ENCODE peak calls at places on chromosomes 6 and 20, in four cellular contexts. U is astrocyte of the spinal cord, Z is psoas muscle, E is Peyer's patch. I is an unnamed sample.

GRCh38 chr6:3341467-3341866 is 82.7 kb downstream of the PSMG4 start:
- DNase-seq in E (no peak), U (peak; percentile 93), Z (peak; percentile 60), I (peak; percentile 62)

GRCh38 chr6:111791415-111791814 is 81.8 kb downstream of the FYN start:
- DNase-seq in Z (no peak), E (no peak), U (no peak), I (peak; percentile 18)

GRCh38 chr20:34567885-34568865 is 9.7 kb downstream of the MAP1LC3A start:
- DNase-seq in E (no peak), U (no peak), Z (no peak), I (no peak)

GRCh38 chr6:157561929-157562810 is 181.2 kb downstream of the ZDHHC14 start:
- DNase-seq in Z (no peak), U (no peak), E (no peak), I (no peak)

GRCh38 chr6:26660096-26660425 is 515 bp upstream of the ZNF322 start:
- DNase-seq in E (no peak), U (no peak), Z (no peak), I (peak; percentile 69)

GRCh38 chr20:14434379-14435136 is 97.1 kb upstream of the FLRT3 start:
- DNase-seq in E (no peak), Z (no peak), U (no peak), I (peak; percentile 19)

GRCh38 chr20:7195704-7196103 is 428.2 kb downstream of the BMP2 start:
- DNase-seq in U (peak; percentile 99), E (no peak), Z (peak; percentile 13), I (no peak)

GRCh38 chr6:127022297-127022696 is 96.2 kb upstream of the RSPO3 start:
- DNase-seq in Z (no peak), E (no peak), U (peak; percentile 24), I (peak; percentile 70)

GRCh38 chr20:46022411-46023147 is 6.4 kb upstream of the SLC12A5 start:
- DNase-seq in U (no peak), Z (peak; percentile 56), E (peak; percentile 74), I (peak; percentile 68)

GRCh38 chr20:50285376-50286173 is 94.9 kb downstream of the CEBPB start:
- DNase-seq in Z (peak; percentile 49), U (peak; percentile 71), E (no peak), I (peak; percentile 81)

GRCh38 chr6:167569041-167569805 is 244.3 kb downstream of the TTLL2 start:
- DNase-seq in U (no peak), Z (no peak), E (no peak), I (no peak)

GRCh38 chr6:31332637-31333602 is 24.1 kb downstream of the HLA-B start:
- DNase-seq in U (no peak), Z (no peak), E (no peak), I (no peak)

GRCh38 chr20:47095690-47096089 is 201.0 kb downstream of the EYA2 start:
- DNase-seq in U (no peak), E (no peak), Z (no peak), I (no peak)

GRCh38 chr6:136795996-136796395 is 3.7 kb upstream of the MAP3K5 start:
- DNase-seq in U (no peak), E (no peak), Z (no peak), I (no peak)

GRCh38 chr6:92810913-92811312 is 608.4 kb downstream of the EPHA7 start:
- DNase-seq in Z (no peak), U (peak; percentile 52), E (no peak), I (peak; percentile 1)

GRCh38 chr20:7010584-7010983 is 243.1 kb downstream of the BMP2 start:
- DNase-seq in Z (no peak), U (no peak), E (no peak), I (no peak)

GRCh38 chr6:169321546-169321945 is 67.9 kb upstream of the THBS2 start:
- DNase-seq in Z (no peak), U (no peak), E (no peak), I (no peak)

GRCh38 chr20:43919686-43920403 is 5.2 kb downstream of the TOX2 start:
- DNase-seq in Z (no peak), U (no peak), E (no peak), I (no peak)

GRCh38 chr6:55621993-55622392 is 43.0 kb upstream of the HMGCLL1 start:
- DNase-seq in Z (no peak), E (no peak), U (no peak), I (no peak)

GRCh38 chr6:149032599-149033405 is 284.7 kb upstream of the TAB2 start:
- DNase-seq in E (no peak), U (peak; percentile 94), Z (no peak), I (peak; percentile 92)

GRCh38 chr20:23091741-23092408 is 5.8 kb upstream of the CD93 start:
- DNase-seq in U (no peak), Z (no peak), E (no peak), I (no peak)

GRCh38 chr6:16840291-16840690 is 79.0 kb upstream of the ATXN1 start:
- DNase-seq in U (no peak), Z (no peak), E (no peak), I (no peak)

DNA sequence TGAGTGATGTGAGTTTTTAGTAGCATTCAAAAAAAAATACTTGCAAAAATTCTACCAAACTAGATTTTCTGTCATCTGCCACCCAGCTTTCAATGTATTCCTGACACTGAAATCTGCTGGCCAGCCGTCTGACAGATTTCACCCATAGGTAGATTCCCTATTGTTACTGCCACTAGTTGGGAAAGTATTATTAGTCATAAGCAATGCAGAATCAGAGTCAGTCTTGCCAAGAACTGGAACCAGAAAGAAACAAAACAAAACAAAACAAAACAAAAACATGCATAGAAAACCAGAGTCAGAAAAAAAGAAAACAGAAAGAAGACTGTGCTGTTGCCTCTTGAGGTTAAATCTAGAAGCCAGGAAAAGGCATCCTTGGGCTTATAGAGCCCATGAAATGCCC is 293.1 kb upstream of the KCNQ5 start:
- DNase-seq in U (peak; percentile 5), Z (no peak), E (no peak), I (peak; percentile 27)
- H3K4me3 ChIP-seq in U (no peak overlapping the region), Z (no peak overlapping the region), E (no peak overlapping the region), I (no peak overlapping the region)

DNA sequence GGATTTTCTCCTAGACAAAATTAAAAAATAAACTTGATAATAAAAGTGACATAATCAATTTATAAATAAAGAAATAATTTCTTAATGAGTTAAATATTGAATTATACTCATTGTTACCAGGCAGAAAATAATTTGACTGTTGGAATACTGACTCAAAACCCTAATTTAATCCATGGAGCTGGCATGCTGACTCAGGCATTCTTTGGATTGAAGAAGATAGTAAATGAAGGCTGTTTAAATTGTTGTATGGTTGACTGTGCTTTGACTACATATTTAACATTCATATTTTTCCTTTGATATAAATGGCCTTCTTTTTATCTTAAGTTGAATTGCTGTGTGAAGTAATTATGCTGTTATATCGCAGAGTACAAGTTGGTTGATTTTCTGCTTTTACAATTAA is 11.7 kb downstream of the MANEA start:
- DNase-seq in E (no peak), Z (no peak), U (no peak), I (no peak)
- H3K4me3 ChIP-seq in E (no peak overlapping the region), Z (no peak overlapping the region), U (no peak overlapping the region), I (no peak overlapping the region)

DNA sequence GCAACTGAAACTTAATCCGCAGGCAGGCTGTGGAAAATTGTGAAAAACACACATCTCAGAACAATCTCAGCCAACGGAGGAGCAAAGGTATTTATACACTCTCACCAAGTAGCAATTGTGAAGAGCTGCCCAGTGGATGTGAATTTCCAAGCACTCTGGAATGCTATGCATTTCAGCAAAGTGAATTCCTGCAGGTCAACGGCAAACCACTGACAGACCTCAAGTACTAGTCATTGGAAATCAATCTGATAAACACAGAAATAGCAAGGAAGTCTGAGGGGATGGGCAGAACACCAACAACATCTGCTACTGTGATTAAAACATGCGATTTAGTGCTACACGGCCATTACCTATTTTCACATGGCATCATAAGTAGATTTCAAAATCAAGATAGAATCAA is 429.1 kb downstream of the HTR1B start:
- DNase-seq in Z (no peak), E (no peak), U (peak; percentile 97), I (peak; percentile 84)
- H3K4me3 ChIP-seq in Z (no peak overlapping the region), E (no peak overlapping the region), U (no peak overlapping the region), I (no peak overlapping the region)

DNA sequence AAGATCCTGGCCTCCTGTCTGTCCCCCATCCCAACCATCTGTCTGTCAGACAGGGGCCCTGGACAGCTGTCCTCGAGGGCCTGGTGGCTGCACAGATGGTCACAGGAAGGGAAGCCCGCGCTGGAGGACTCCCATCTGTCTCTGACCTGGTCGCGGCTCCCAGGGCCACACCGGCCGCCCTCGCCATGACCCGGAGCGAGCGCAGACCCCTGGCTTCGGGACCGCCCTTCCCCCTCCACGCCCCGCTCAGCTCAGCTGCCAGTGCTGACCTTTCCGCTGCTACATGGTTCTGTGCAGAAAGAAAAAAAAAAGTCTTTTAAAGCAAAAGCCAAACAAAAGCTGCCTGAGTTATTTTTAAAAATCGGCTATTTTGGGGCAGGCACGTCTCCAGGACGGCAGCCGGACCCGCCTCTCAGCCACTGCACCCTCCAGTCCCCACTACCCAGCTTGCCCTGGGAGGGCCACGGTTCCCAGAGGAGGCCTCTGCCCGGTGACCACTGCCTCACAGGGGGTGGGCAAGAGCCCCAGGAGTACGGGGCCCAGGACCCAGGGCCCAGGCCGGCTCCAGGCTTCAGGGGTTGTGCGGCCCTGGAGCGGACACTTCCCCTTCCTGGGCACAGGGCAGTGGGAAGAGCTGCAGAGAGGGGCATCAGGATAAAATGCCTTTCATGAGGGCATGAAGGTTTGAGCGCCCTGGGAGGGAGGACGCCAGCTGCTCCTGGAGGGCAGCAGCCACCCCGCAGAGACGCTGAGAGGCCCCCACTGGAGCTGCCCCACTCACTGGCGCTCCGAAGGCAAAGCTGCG is 10.8 kb downstream of the LAMA5 start:
- DNase-seq in Z (peak; percentile 41), U (no peak), E (no peak), I (no peak)
- H3K4me3 ChIP-seq in Z (peak overlapping the region; percentile 42), U (no peak overlapping the region), E (no peak overlapping the region), I (peak overlapping the region; percentile 50)

DNA sequence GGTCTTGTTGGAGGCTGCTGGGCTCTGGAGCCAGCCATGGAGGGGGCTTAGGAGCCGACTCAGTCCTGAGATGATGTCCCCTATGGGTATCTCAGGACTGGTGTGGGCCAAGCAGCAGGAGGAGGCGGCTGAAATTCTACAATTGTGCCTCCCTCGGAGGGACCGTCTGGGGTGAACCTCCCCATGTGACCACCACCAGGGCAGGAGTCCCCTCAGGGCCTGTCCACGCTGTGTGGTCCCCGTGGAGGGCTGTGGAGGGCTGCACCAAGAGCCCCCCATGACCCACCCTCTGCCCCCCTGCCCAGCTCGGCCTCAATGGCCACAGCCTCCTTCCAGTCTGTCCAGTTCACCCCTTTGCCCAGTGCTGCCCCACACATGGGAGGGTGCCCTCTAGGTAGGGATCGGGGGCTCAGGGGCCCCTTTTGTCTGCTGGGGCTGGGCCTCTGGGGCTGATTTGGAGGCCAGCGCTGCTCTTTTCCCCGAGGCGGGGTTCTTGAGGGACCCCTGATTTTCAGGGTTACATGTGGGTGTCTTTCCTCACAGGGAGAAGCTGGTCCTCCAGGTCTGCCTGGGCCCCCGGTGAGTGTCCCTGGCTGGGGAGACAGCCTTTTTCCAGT is 1.2 kb downstream of the COL9A3 start:
- DNase-seq in U (no peak), Z (no peak), E (no peak), I (no peak)
- H3K4me3 ChIP-seq in U (no peak overlapping the region), Z (no peak overlapping the region), E (no peak overlapping the region), I (no peak overlapping the region)

DNA sequence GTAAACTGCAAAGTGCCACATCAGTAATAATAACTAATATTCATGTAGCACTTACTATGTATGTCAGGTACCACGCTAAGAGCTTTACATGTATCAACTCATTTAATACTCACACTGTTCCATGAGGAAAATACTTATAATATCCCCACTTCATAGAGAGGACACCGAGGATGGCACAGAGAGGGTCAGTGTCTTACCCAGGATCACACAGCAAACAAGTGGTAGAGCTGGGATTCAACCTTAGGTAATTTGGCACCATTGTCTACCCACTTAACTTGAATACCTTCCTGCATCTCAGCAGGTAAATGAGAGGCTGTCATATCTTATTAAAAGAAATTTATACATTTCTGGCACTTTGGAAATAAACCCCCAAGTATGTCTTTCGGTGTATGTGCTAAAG is 8.0 kb downstream of the POFUT1 start:
- DNase-seq in Z (no peak), E (no peak), U (no peak), I (no peak)
- H3K4me3 ChIP-seq in Z (no peak overlapping the region), E (no peak overlapping the region), U (no peak overlapping the region), I (no peak overlapping the region)

GRCh38 chr20:20364016-20364746 is 3.7 kb upstream of the INSM1 start:
- DNase-seq in E (no peak), Z (no peak), U (no peak), I (no peak)
- H3K4me3 ChIP-seq in E (no peak overlapping the region), Z (no peak overlapping the region), U (no peak overlapping the region), I (no peak overlapping the region)

I was measured in adipocyte.